ENCODE peak calls at places on chromosome 2, in ten cellular contexts. N is spleen, A is pancreas, V is gastrocnemius medialis, P is esophagus squamous epithelium, F is transverse colon, B is PC-3, M is heart left ventricle, H is Caco-2, O is left lung. X is an unnamed sample. For H3K36me3, the result is how much of the 10 kb centered on the place peaks cover.

GRCh38 chr2:98534761-98535160 is 73.6 kb downstream of the COA5 start:
- DNase-seq in N (peak), A (no peak), V (no peak), P (no peak), F (no peak), B (no peak), M (no peak), H (no peak), O (no peak), X (no peak)

GRCh38 chr2:47218899-47219525 is 63.9 kb upstream of the STPG4 start:
- DNase-seq in N (no peak), A (no peak), V (no peak), P (no peak), F (peak), B (no peak), M (no peak), H (no peak), O (no peak), X (no peak)

GRCh38 chr2:37000273-37000780 is 34.0 kb upstream of the STRN start:
- DNase-seq in N (no peak), A (no peak), V (no peak), P (no peak), F (no peak), B (peak), M (no peak), H (no peak), O (no peak), X (no peak)

GRCh38 chr2:242027676-242028450 is 158.3 kb downstream of the RTP5 start:
- DNase-seq in N (peak), A (peak), V (no peak), P (no peak), F (no peak), B (no peak), M (no peak), H (no peak), O (peak), X (no peak)

GRCh38 chr2:236554629-236555282 is 14.9 kb upstream of the ACKR3 start:
- DNase-seq in N (no peak), A (no peak), V (no peak), P (no peak), F (no peak), B (no peak), M (no peak), H (no peak), O (no peak), X (no peak)

GRCh38 chr2:158723921-158724802 is 71.0 kb upstream of the DAPL1 start:
- DNase-seq in N (no peak), A (no peak), V (no peak), P (no peak), F (no peak), B (peak), M (no peak), H (no peak), O (no peak), X (no peak)

GRCh38 chr2:25740810-25741381 is 67.5 kb upstream of the DTNB start:
- DNase-seq in N (no peak), A (no peak), V (no peak), P (no peak), F (no peak), B (no peak), M (no peak), H (no peak), O (no peak), X (no peak)

GRCh38 chr2:48315847-48316194 is 214.1 kb upstream of the STON1 start:
- DNase-seq in N (peak), A (no peak), V (no peak), P (no peak), F (peak), B (peak), M (no peak), H (peak), O (no peak), X (peak)

GRCh38 chr2:225317191-225317590 is 82.3 kb upstream of the NYAP2 start:
- DNase-seq in N (no peak), A (no peak), V (no peak), P (no peak), F (no peak), B (no peak), M (no peak), H (no peak), O (no peak), X (no peak)

GRCh38 chr2:196238836-196239380 is 67.5 kb upstream of the STK17B start:
- DNase-seq in N (no peak), A (no peak), V (no peak), P (no peak), F (no peak), B (no peak), M (no peak), H (no peak), O (no peak), X (no peak)

GRCh38 chr2:51222106-51222505 is 190.2 kb upstream of the NRXN1 start:
- DNase-seq in N (no peak), A (no peak), V (no peak), P (no peak), F (no peak), B (no peak), M (no peak), H (no peak), O (no peak), X (peak)

GRCh38 chr2:196538189-196538588 is 101.3 kb upstream of the CCDC150 start:
- DNase-seq in N (no peak), A (no peak), V (no peak), P (no peak), F (no peak), B (no peak), M (peak), H (no peak), O (no peak), X (no peak)

GRCh38 chr2:175605599-175605988 is 396.5 kb downstream of the LNPK start:
- DNase-seq in N (no peak), A (no peak), V (no peak), P (no peak), F (no peak), B (no peak), M (no peak), H (no peak), O (no peak), X (no peak)

GRCh38 chr2:205273627-205274026 is 408.7 kb upstream of the NRP2 start:
- DNase-seq in N (no peak), A (no peak), V (no peak), P (no peak), F (no peak), B (peak), M (no peak), H (peak), O (no peak), X (no peak)

GRCh38 chr2:203444738-203445137 is 90.4 kb downstream of the RAPH1 start:
- DNase-seq in N (no peak), A (no peak), V (no peak), P (no peak), F (no peak), B (no peak), M (peak), H (no peak), O (no peak), X (peak)

GRCh38 chr2:237208373-237209045 is 122.8 kb downstream of the COPS8 start:
- DNase-seq in N (no peak), A (no peak), V (no peak), P (no peak), F (no peak), B (no peak), M (no peak), H (no peak), O (no peak), X (peak)

GRCh38 chr2:216665717-216666116 is 29.6 kb downstream of the IGFBP5 start:
- DNase-seq in N (no peak), A (no peak), V (no peak), P (no peak), F (no peak), B (peak), M (no peak), H (no peak), O (no peak), X (peak)

GRCh38 chr2:24635181-24635580 is 144.1 kb downstream of the NCOA1 start:
- DNase-seq in N (no peak), A (no peak), V (no peak), P (no peak), F (no peak), B (no peak), M (no peak), H (no peak), O (no peak), X (no peak)

GRCh38 chr2:167490394-167490793 is 602.1 kb downstream of the XIRP2 start:
- DNase-seq in N (no peak), A (no peak), V (no peak), P (no peak), F (no peak), B (no peak), M (no peak), H (no peak), O (no peak), X (no peak)

GRCh38 chr2:161425966-161426365 is 9.9 kb downstream of the TBR1 start:
- DNase-seq in N (no peak), A (no peak), V (no peak), P (no peak), F (no peak), B (no peak), M (no peak), H (no peak), O (no peak), X (no peak)

GRCh38 chr2:65383571-65384488 is 48.6 kb downstream of the SPRED2 start:
- DNase-seq in N (no peak), A (peak), V (no peak), P (no peak), F (no peak), B (peak), M (no peak), H (no peak), O (no peak), X (peak)

GRCh38 chr2:226413498-226414130 is 386.0 kb downstream of the IRS1 start:
- DNase-seq in N (no peak), A (no peak), V (no peak), P (no peak), F (no peak), B (no peak), M (no peak), H (no peak), O (no peak), X (no peak)

GRCh38 chr2:20539776-20540586 is 93.1 kb downstream of the RHOB start:
- DNase-seq in N (peak), A (no peak), V (peak), P (no peak), F (no peak), B (no peak), M (no peak), H (no peak), O (peak), X (peak)

GRCh38 chr2:190469770-190470169 is 61.6 kb downstream of the MFSD6 start:
- DNase-seq in N (no peak), A (no peak), V (no peak), P (no peak), F (peak), B (peak), M (peak), H (no peak), O (no peak), X (no peak)

GRCh38 chr2:100786297-100786658 is 33.7 kb upstream of the NPAS2 start:
- DNase-seq in N (no peak), A (no peak), V (peak), P (no peak), F (peak), B (peak), M (peak), H (no peak), O (no peak), X (no peak)

GRCh38 chr2:201733544-201733943 is 35.1 kb upstream of the MPP4 start:
- DNase-seq in N (no peak), A (no peak), V (no peak), P (no peak), F (no peak), B (no peak), M (no peak), H (no peak), O (no peak), X (no peak)
- H3K36me3 ChIP-seq in N (under half), A (under half), V (half or more), P (under half), F (under half), B (under half), M (half or more), H (under half), O (under half), X (under half)

GRCh38 chr2:17573085-17573805 is 32.7 kb downstream of the VSNL1 start:
- DNase-seq in N (no peak), A (no peak), V (no peak), P (no peak), F (no peak), B (no peak), M (no peak), H (no peak), O (no peak), X (no peak)
- TF ChIP-seq CTCF in N (no peak), A (no peak), V (no peak), P (no peak), F (no peak), B (peak), M (no peak), H (no peak), O (no peak), X (no peak)

GRCh38 chr2:121284424-121285076 is 452 bp downstream of the TFCP2L1 start:
- DNase-seq in N (peak), A (no peak), V (no peak), P (no peak), F (no peak), B (no peak), M (no peak), H (no peak), O (peak), X (no peak)
- H3K4me3 ChIP-seq in N (peak), A (peak), V (peak), P (peak), F (peak), B (peak), M (peak), H (peak), O (peak), X (peak)

GRCh38 chr2:144475044-144475443 is 44.9 kb downstream of the ZEB2 start:
- DNase-seq in N (no peak), A (no peak), V (no peak), P (no peak), F (no peak), B (no peak), M (no peak), H (no peak), O (no peak), X (no peak)
- H3K36me3 ChIP-seq in N (under half), A (under half), V (under half), P (under half), F (under half), B (under half), M (under half), H (under half), O (under half), X (under half)

GRCh38 chr2:70977605-70978205 is 725 bp upstream of the ANKRD53 start:
- DNase-seq in N (peak), A (no peak), V (peak), P (no peak), F (peak), B (peak), M (no peak), H (no peak), O (no peak), X (peak)
- TF ChIP-seq CTCF in N (peak), A (no peak), V (no peak), P (no peak), F (no peak), B (peak), M (no peak), H (no peak), O (no peak), X (no peak)

DNA sequence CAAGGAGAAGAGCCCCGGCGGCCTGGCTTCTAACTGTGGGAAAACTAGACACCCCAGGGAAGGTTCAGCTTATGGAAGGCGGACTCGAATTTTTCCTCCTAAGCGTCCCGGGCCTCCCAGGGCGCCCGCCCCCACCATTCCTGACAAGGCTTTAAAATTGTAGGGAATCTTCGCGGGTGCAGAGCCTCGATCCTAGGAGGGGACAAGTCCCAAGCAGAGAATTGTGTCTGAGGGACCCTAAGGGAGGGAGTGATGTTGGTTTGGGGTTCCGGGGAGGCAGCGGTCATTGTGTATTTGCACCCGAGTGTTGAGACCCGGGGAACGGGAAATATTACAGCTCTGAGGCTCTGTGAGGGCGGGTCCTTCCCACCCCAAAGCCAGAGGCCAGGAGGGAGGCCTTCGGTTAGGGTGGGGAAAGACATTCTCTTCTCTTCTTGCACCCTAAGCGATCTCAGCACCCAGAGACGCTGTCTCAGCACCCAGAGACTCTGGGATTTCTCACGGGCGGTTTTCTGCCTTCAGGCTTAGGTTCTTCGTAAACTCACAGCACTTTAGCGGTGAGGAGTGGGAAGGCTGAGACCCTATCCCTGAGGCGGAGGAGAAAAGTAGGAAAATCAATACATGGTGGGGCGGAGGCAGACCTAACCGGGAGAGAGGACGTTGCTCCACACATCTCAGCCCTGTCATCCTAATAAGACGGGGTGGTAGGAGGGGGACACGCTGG is 7.6 kb downstream of the OSR1 start:
- DNase-seq in N (no peak), A (no peak), V (no peak), P (no peak), F (no peak), B (no peak), M (no peak), H (no peak), O (no peak), X (no peak)
- H3K4me3 ChIP-seq in N (no peak), A (no peak), V (peak), P (peak), F (no peak), B (no peak), M (peak), H (no peak), O (no peak), X (peak)

GRCh38 chr2:28608829-28609400 is 113.1 kb downstream of the PLB1 start:
- DNase-seq in N (peak), A (no peak), V (no peak), P (no peak), F (no peak), B (no peak), M (peak), H (no peak), O (no peak), X (no peak)
- H3K36me3 ChIP-seq in N (under half), A (under half), V (under half), P (under half), F (under half), B (under half), M (under half), H (under half), O (under half), X (under half)